ENCODE peak calls at places on chromosomes 1 and 21, in ten cellular contexts. D is tibial nerve, Q is uterus, C is suprapubic skin, Y is left ventricle myocardium inferior, E is GM23248, T is right atrium auricular region, R is tibial artery, U is astrocyte, S is A549. V is an unnamed sample.

GRCh38 chr21:14737922-14738321 is 191.8 kb upstream of the SAMSN1 start:
- DNase-seq in D (no peak), Q (no peak), C (no peak), Y (no peak), E (peak; percentile 55), T (no peak), R (no peak), U (no peak), S (peak; percentile 63), V (peak; percentile 34)

GRCh38 chr1:86461482-86461881 is 7.2 kb upstream of the CLCA1 start:
- DNase-seq in D (no peak), Q (no peak), C (no peak), Y (no peak), E (no peak), T (no peak), R (no peak), U (no peak), S (no peak), V (no peak)

GRCh38 chr1:153032677-153033308 is 1.8 kb downstream of the SPRR1B start:
- DNase-seq in D (no peak), Q (no peak), C (no peak), Y (no peak), E (peak; percentile 88), T (no peak), R (no peak), U (peak; percentile 41), S (peak; percentile 44), V (no peak)

GRCh38 chr1:204726478-204726877 is 40.9 kb upstream of the LRRN2 start:
- DNase-seq in D (no peak), Q (no peak), C (no peak), Y (no peak), E (peak; percentile 52), T (no peak), R (no peak), U (peak; percentile 67), S (peak; percentile 90), V (no peak)

GRCh38 chr1:71908313-71908712 is 374.0 kb downstream of the NEGR1 start:
- DNase-seq in D (no peak), Q (no peak), C (no peak), Y (no peak), E (peak; percentile 8), T (no peak), R (no peak), U (peak; percentile 8), S (no peak), V (no peak)

GRCh38 chr1:44024903-44025525 is 6.2 kb downstream of the SLC6A9 start:
- DNase-seq in D (no peak), Q (no peak), C (no peak), Y (no peak), E (no peak), T (no peak), R (no peak), U (no peak), S (peak; percentile 54), V (no peak)

GRCh38 chr21:44348861-44349260 is 4.6 kb upstream of the TRPM2 start:
- DNase-seq in D (no peak), Q (no peak), C (no peak), Y (no peak), E (no peak), T (no peak), R (no peak), U (no peak), S (no peak), V (no peak)

GRCh38 chr1:109815809-109816791 is 52.4 kb upstream of the EPS8L3 start:
- DNase-seq in D (no peak), Q (no peak), C (no peak), Y (no peak), E (peak; percentile 43), T (no peak), R (peak; percentile 50), U (no peak), S (no peak), V (no peak)

GRCh38 chr1:6392081-6392879 is 1.3 kb downstream of the ACOT7 start:
- DNase-seq in D (no peak), Q (no peak), C (no peak), Y (no peak), E (peak; percentile 40), T (no peak), R (no peak), U (no peak), S (no peak), V (no peak)

GRCh38 chr1:8816831-8817412 is 518 bp downstream of the RERE start:
- DNase-seq in D (no peak), Q (peak; percentile 30), C (no peak), Y (peak; percentile 23), E (peak; percentile 45), T (no peak), R (peak; percentile 22), U (no peak), S (no peak), V (no peak)

GRCh38 chr1:225694151-225694603 is 41.3 kb upstream of the ENAH start:
- DNase-seq in D (no peak), Q (no peak), C (no peak), Y (peak; percentile 26), E (peak; percentile 17), T (peak; percentile 70), R (peak; percentile 45), U (peak; percentile 84), S (peak; percentile 76), V (peak; percentile 62)

GRCh38 chr1:226664413-226665101 is 74.5 kb downstream of the ITPKB start:
- DNase-seq in D (peak; percentile 47), Q (peak; percentile 67), C (no peak), Y (peak; percentile 46), E (peak; percentile 91), T (peak; percentile 80), R (peak; percentile 73), U (peak; percentile 93), S (no peak), V (no peak)

GRCh38 chr1:78214334-78214733 is 168.6 kb downstream of the GIPC2 start:
- DNase-seq in D (no peak), Q (no peak), C (no peak), Y (no peak), E (no peak), T (no peak), R (no peak), U (no peak), S (no peak), V (no peak)
- H3K9me3 ChIP-seq in D (no peaks in the 10 kb centered on the region), Q (no peaks in the 10 kb centered on the region), C (peaks cover 6% of the 10 kb centered on the region), Y (peaks cover 72% of the 10 kb centered on the region), E (no peaks in the 10 kb centered on the region), T (peaks cover 18% of the 10 kb centered on the region), R (peaks cover 4% of the 10 kb centered on the region), U (no peaks in the 10 kb centered on the region), S (no peaks in the 10 kb centered on the region), V (peaks cover 50% of the 10 kb centered on the region)

GRCh38 chr1:151991663-151992344 is 1.9 kb downstream of the S100A10 start:
- DNase-seq in D (no peak), Q (no peak), C (no peak), Y (no peak), E (peak; percentile 55), T (no peak), R (no peak), U (no peak), S (no peak), V (no peak)
- H3K4me3 ChIP-seq in D (peak overlapping the region; percentile 93), Q (peak overlapping the region; percentile 65), C (peak overlapping the region; percentile 69), Y (peak overlapping the region; percentile 94), E (peak overlapping the region; percentile 97), T (peak overlapping the region; percentile 88), R (peak overlapping the region; percentile 83), U (peak overlapping the region; percentile 83), S (peak overlapping the region; percentile 87), V (peak overlapping the region; percentile 97)

DNA sequence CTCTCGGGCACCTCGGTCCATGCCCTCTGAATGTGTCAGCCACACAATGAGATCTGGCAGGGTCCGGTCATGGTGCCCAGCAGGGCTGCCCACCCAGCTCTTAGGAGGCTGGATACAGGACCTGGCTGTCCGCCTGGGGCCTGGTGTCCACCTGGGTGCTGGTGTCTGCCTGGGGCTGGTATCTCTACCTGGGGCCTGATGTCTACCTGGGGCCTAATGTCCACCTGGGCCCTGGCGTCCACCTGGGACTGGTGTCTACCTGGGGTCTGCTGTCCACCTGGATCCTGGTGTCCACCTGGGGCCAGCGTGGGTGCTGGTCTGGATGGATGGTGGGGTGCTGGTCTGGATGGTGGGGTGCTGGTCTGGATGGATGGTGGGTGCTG is 45.1 kb upstream of the ACTRT2 start:
- DNase-seq in D (no peak), Q (no peak), C (peak; percentile 68), Y (no peak), E (no peak), T (no peak), R (no peak), U (no peak), S (no peak), V (no peak)
- H3K9me3 ChIP-seq in D (no peaks in the 10 kb centered on the region), Q (no peaks in the 10 kb centered on the region), C (no peaks in the 10 kb centered on the region), Y (no peaks in the 10 kb centered on the region), E (no peaks in the 10 kb centered on the region), T (no peaks in the 10 kb centered on the region), R (no peaks in the 10 kb centered on the region), U (no peaks in the 10 kb centered on the region), S (no peaks in the 10 kb centered on the region), V (no peaks in the 10 kb centered on the region)

GRCh38 chr1:169109561-169110134 is 3.2 kb downstream of the ATP1B1 start:
- DNase-seq in D (no peak), Q (peak; percentile 53), C (no peak), Y (peak; percentile 24), E (no peak), T (peak; percentile 87), R (no peak), U (peak; percentile 95), S (peak; percentile 96), V (no peak)
- H3K4me3 ChIP-seq in D (no peak overlapping the region), Q (peak overlapping the region; percentile 56), C (peak overlapping the region; percentile 92), Y (peak overlapping the region; percentile 94), E (no peak overlapping the region), T (peak overlapping the region; percentile 73), R (no peak overlapping the region), U (peak overlapping the region; percentile 93), S (peak overlapping the region; percentile 92), V (peak overlapping the region; percentile 97)

GRCh38 chr21:38221594-38221993 is 35.2 kb upstream of the KCNJ15 start:
- DNase-seq in D (no peak), Q (no peak), C (no peak), Y (no peak), E (peak; percentile 60), T (no peak), R (no peak), U (no peak), S (no peak), V (no peak)

GRCh38 chr21:38220270-38220737 is 36.5 kb upstream of the KCNJ15 start:
- DNase-seq in D (no peak), Q (no peak), C (no peak), Y (no peak), E (no peak), T (no peak), R (no peak), U (no peak), S (no peak), V (no peak)

GRCh38 chr21:38223893-38224540 is 32.8 kb upstream of the KCNJ15 start:
- DNase-seq in D (no peak), Q (no peak), C (no peak), Y (no peak), E (no peak), T (no peak), R (no peak), U (peak; percentile 28), S (peak; percentile 75), V (no peak)

GRCh38 chr21:38219049-38219628 is 37.7 kb upstream of the KCNJ15 start:
- DNase-seq in D (peak; percentile 46), Q (peak; percentile 40), C (peak; percentile 87), Y (peak; percentile 46), E (peak; percentile 82), T (peak; percentile 77), R (peak; percentile 81), U (peak; percentile 55), S (peak; percentile 70), V (peak; percentile 72)
- H3K9me3 ChIP-seq in D (peaks cover 6% of the 10 kb centered on the region), Q (peaks cover 7% of the 10 kb centered on the region), C (no peaks in the 10 kb centered on the region), Y (peaks cover 20% of the 10 kb centered on the region), E (no peaks in the 10 kb centered on the region), T (peaks cover 18% of the 10 kb centered on the region), R (peaks cover 17% of the 10 kb centered on the region), U (peaks cover 14% of the 10 kb centered on the region), S (peaks cover 42% of the 10 kb centered on the region), V (peaks cover 24% of the 10 kb centered on the region)